ENCODE peak calls at places on chromosome 15, in eight cellular contexts. K is HCT116, U is sigmoid colon, P is GM12878, N is endothelial cell of umbilical vein, L is K562, J is vagina, Q is breast epithelium. W is an unnamed sample. For H3K4me1, the result is how much of the 10 kb centered on the place peaks cover.

GRCh38 chr15:38253448-38253847 is 812 bp downstream of the SPRED1 start:
- DNase-seq in K (peak), U (no peak), P (no peak), N (peak), L (peak), J (no peak), Q (no peak), W (no peak)

GRCh38 chr15:48177875-48178611 is at the start of gene MYEF2:
- DNase-seq in K (no peak), U (peak), P (peak), N (peak), L (peak), J (no peak), Q (peak), W (peak)

GRCh38 chr15:56261854-56262509 is 18.3 kb upstream of the RFX7 start:
- DNase-seq in K (no peak), U (no peak), P (no peak), N (no peak), L (no peak), J (no peak), Q (no peak), W (no peak)

GRCh38 chr15:31024330-31024729 is 32.9 kb upstream of the MTMR10 start:
- DNase-seq in K (peak), U (no peak), P (no peak), N (peak), L (no peak), J (no peak), Q (no peak), W (no peak)

GRCh38 chr15:66743703-66744536 is 41.9 kb downstream of the SMAD6 start:
- DNase-seq in K (no peak), U (peak), P (no peak), N (no peak), L (no peak), J (no peak), Q (no peak), W (no peak)

GRCh38 chr15:48653913-48654630 is 8.6 kb upstream of the FBN1 start:
- DNase-seq in K (no peak), U (no peak), P (no peak), N (no peak), L (no peak), J (no peak), Q (no peak), W (no peak)

GRCh38 chr15:60299452-60300047 is 98.2 kb downstream of the ANXA2 start:
- DNase-seq in K (peak), U (no peak), P (no peak), N (no peak), L (peak), J (no peak), Q (peak), W (peak)

GRCh38 chr15:79896131-79896633 is 632 bp downstream of the MTHFS start:
- DNase-seq in K (no peak), U (no peak), P (peak), N (no peak), L (no peak), J (no peak), Q (no peak), W (no peak)

GRCh38 chr15:45198337-45199135 is 10.8 kb upstream of the SHF start:
- DNase-seq in K (peak), U (peak), P (peak), N (peak), L (peak), J (no peak), Q (peak), W (peak)

GRCh38 chr15:95793226-95793625 is 537.3 kb upstream of the NR2F2 start:
- DNase-seq in K (no peak), U (no peak), P (no peak), N (no peak), L (no peak), J (no peak), Q (no peak), W (no peak)

GRCh38 chr15:50262533-50262932 is 3.0 kb downstream of the HDC start:
- DNase-seq in K (no peak), U (no peak), P (no peak), N (no peak), L (no peak), J (no peak), Q (no peak), W (no peak)

GRCh38 chr15:85745525-85745924 is 49.2 kb downstream of the KLHL25 start:
- DNase-seq in K (no peak), U (peak), P (no peak), N (no peak), L (no peak), J (no peak), Q (no peak), W (no peak)

GRCh38 chr15:94081829-94082228 is 149.5 kb upstream of the MCTP2 start:
- DNase-seq in K (no peak), U (no peak), P (no peak), N (no peak), L (no peak), J (no peak), Q (no peak), W (no peak)

GRCh38 chr15:94080989-94081605 is 150.3 kb upstream of the MCTP2 start:
- DNase-seq in K (no peak), U (no peak), P (no peak), N (no peak), L (no peak), J (no peak), Q (no peak), W (no peak)

GRCh38 chr15:94086360-94086759 is 145.0 kb upstream of the MCTP2 start:
- DNase-seq in K (no peak), U (no peak), P (no peak), N (no peak), L (no peak), J (no peak), Q (no peak), W (no peak)

GRCh38 chr15:94080416-94080815 is 150.9 kb upstream of the MCTP2 start:
- DNase-seq in K (no peak), U (no peak), P (no peak), N (no peak), L (no peak), J (no peak), Q (no peak), W (peak)

DNA sequence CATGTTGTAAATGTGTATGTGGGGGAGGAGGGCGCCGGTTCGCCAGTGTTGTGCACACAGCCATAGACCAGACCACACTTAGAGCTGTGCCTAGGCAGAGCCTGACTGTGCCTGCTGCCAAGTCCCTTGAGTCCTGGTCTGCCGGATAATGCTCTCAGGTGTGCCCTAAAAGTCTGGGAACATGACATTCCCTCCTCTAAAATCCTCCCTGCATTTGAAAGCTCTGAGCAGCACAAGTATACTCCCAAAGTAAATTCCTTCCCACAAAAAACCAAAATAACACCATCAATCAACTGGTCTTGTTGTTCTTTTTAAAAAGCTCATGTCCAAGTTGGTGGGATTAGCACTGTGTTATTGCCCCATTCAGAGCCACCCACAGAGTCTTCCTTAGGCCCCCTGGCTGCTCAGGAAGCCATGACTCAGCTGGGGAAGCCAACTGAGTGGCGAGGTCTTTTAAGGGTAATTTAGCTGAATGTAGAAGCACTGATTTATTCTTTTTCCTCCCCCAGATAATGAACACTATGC is 147.8 kb upstream of the MCTP2 start:
- DNase-seq in K (no peak), U (peak), P (no peak), N (peak), L (no peak), J (no peak), Q (no peak), W (no peak)
- TF ChIP-seq POLR2AphosphoS5 in K (no peak), U (no peak), P (no peak), N (no peak), L (no peak), J (no peak), Q (no peak), W (no peak)

GRCh38 chr15:40106203-40107161 is 2.2 kb downstream of the BMF start:
- DNase-seq in K (no peak), U (peak), P (peak), N (no peak), L (peak), J (peak), Q (peak), W (peak)
- TF ChIP-seq POLR2A in K (no peak), U (no peak), P (no peak), N (no peak), L (no peak), J (peak), Q (no peak), W (peak)

GRCh38 chr15:57708047-57708446 is 1.5 kb downstream of the POLR2M start:
- DNase-seq in K (no peak), U (no peak), P (no peak), N (peak), L (peak), J (no peak), Q (no peak), W (no peak)
- H3K4me1 ChIP-seq in K (under half), U (under half), P (under half), N (under half), L (under half), J (half or more), Q (under half), W (under half)

GRCh38 chr15:78130012-78130353 is 1.3 kb downstream of the CIB2 start:
- DNase-seq in K (no peak), U (no peak), P (no peak), N (no peak), L (no peak), J (no peak), Q (no peak), W (peak)

GRCh38 chr15:78129098-78130011 is 1.9 kb downstream of the CIB2 start:
- DNase-seq in K (no peak), U (no peak), P (no peak), N (no peak), L (no peak), J (no peak), Q (no peak), W (no peak)

GRCh38 chr15:78130466-78131294 is 565 bp downstream of the CIB2 start:
- DNase-seq in K (no peak), U (peak), P (no peak), N (no peak), L (peak), J (no peak), Q (no peak), W (peak)

GRCh38 chr15:78133801-78134200 is 2.6 kb upstream of the CIB2 start:
- DNase-seq in K (no peak), U (no peak), P (no peak), N (no peak), L (no peak), J (no peak), Q (no peak), W (no peak)

DNA sequence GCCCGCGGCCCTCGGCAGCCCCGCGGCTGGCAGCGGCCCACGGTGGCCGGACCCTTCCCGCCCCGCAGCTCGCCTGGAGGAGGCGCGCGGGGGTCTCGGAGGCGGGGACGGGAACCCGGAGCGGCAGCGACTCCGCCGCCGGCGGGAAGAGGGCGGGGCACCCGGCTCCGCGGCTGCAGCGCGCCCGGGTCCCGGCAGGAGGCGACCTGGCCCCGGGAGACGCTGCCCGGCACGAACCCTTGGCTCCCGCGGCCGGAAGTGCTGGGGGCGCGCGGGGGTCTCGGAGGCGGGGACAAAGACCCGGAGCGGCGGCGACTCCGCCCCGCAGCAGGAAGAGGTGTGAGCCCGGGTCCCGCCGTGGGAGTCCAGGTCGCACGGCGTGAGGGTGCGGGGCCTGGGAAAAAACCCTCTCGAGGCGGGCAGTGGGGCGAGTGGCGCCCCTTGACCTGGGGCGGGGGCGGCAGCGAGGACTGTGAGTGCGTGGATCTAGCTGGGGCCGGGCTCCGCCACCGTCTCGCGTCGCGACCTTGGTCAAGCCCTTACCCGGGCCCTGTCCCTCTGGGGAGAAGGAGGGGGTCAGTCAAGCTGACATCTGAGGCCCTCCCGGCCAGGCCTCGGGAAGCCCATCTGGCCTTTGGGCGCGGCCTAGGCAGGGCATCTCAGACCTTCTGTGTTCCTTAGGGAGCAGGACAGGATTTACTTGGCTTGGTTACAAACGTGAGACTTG is at the start of gene CIB2:
- DNase-seq in K (no peak), U (peak), P (no peak), N (peak), L (peak), J (no peak), Q (no peak), W (peak)
- TF ChIP-seq POLR2AphosphoS5 in K (peak), U (no peak), P (no peak), N (no peak), L (peak), J (peak), Q (peak), W (no peak)

GRCh38 chr15:64808785-64809453 is 16.5 kb downstream of the PIF1 start:
- DNase-seq in K (no peak), U (no peak), P (no peak), N (no peak), L (no peak), J (no peak), Q (no peak), W (no peak)
- TF ChIP-seq POLR2A in K (no peak), U (no peak), P (no peak), N (no peak), L (no peak), J (no peak), Q (no peak), W (no peak)

W was measured in suprapubic skin.